ENCODE peak calls at places on chromosomes 5 and 9, in five cellular contexts. G, U, M, I and N are unnamed samples.

GRCh38 chr9:72633966-72634365 is 112.6 kb downstream of the TMC1 start:
- DNase-seq in G (no peak), U (peak), M (peak), I (peak), N (no peak)

GRCh38 chr9:36187414-36187813 is 3.3 kb upstream of the CLTA start:
- DNase-seq in G (no peak), U (no peak), M (no peak), I (peak), N (no peak)

GRCh38 chr5:33985447-33985846 is 954 bp upstream of the SLC45A2 start:
- DNase-seq in G (no peak), U (no peak), M (no peak), I (no peak), N (no peak)

GRCh38 chr5:16049766-16050165 is 129.8 kb downstream of the MARCHF11 start:
- DNase-seq in G (no peak), U (no peak), M (no peak), I (no peak), N (no peak)

GRCh38 chr9:110744753-110745522 is 76.3 kb downstream of the MUSK start:
- DNase-seq in G (no peak), U (peak), M (peak), I (peak), N (peak)

GRCh38 chr5:82396871-82397514 is 118.8 kb upstream of the RPS23 start:
- DNase-seq in G (no peak), U (peak), M (peak), I (peak), N (no peak)

GRCh38 chr9:121700165-121700830 is 48.9 kb downstream of the DAB2IP start:
- DNase-seq in G (peak), U (no peak), M (peak), I (peak), N (peak)

GRCh38 chr9:127522727-127523126 is 71.4 kb downstream of the LRSAM1 start:
- DNase-seq in G (no peak), U (no peak), M (no peak), I (peak), N (peak)

GRCh38 chr9:123679330-123679987 is 250.5 kb downstream of the DENND1A start:
- DNase-seq in G (no peak), U (no peak), M (no peak), I (no peak), N (no peak)

GRCh38 chr5:134328619-134329018 is 38.4 kb downstream of the CDKL3 start:
- DNase-seq in G (no peak), U (no peak), M (peak), I (no peak), N (no peak)

GRCh38 chr5:113678924-113679575 is 165.6 kb downstream of the YTHDC2 start:
- DNase-seq in G (no peak), U (peak), M (peak), I (peak), N (no peak)

GRCh38 chr9:34072868-34073590 is 24.3 kb upstream of the UBAP2 start:
- DNase-seq in G (no peak), U (no peak), M (peak), I (peak), N (no peak)

GRCh38 chr5:154296525-154297159 is 106.1 kb downstream of the GALNT10 start:
- DNase-seq in G (peak), U (no peak), M (no peak), I (peak), N (no peak)

GRCh38 chr5:120609570-120609969 is 145.5 kb downstream of the PRR16 start:
- DNase-seq in G (no peak), U (no peak), M (no peak), I (no peak), N (no peak)

GRCh38 chr9:136088939-136089696 is 6.0 kb downstream of the NACC2 start:
- DNase-seq in G (no peak), U (no peak), M (no peak), I (no peak), N (no peak)

GRCh38 chr9:70761139-70761538 is 346.7 kb upstream of the KLF9 start:
- DNase-seq in G (no peak), U (no peak), M (no peak), I (no peak), N (no peak)